ENCODE peak calls at places on chromosomes 16 and 17, in ten cellular contexts. D, P, Y, V, M, N, O, A, S and I are unnamed samples.
A peak's percentile ranks its signal among the peaks of the same experiment; 100 is the strongest.

GRCh38 chr16:89367538-89368059 is 122.8 kb downstream of the ANKRD11 start:
- DNase-seq in D (no peak), P (no peak), Y (no peak), V (no peak), M (no peak), N (no peak), O (no peak), A (no peak), S (peak; percentile 90), I (no peak)

GRCh38 chr16:88287219-88287618 is 95.5 kb upstream of the ZNF469 start:
- DNase-seq in D (no peak), P (no peak), Y (no peak), V (no peak), M (no peak), N (peak; percentile 70), O (peak; percentile 48), A (no peak), S (no peak), I (no peak)

GRCh38 chr17:44636562-44636961 is 19.7 kb upstream of the MEIOC start:
- DNase-seq in D (no peak), P (peak; percentile 36), Y (peak; percentile 54), V (peak; percentile 40), M (no peak), N (peak; percentile 70), O (peak; percentile 42), A (no peak), S (peak; percentile 64), I (peak; percentile 22)

GRCh38 chr16:30875881-30876791 is 17.7 kb downstream of the BCL7C start:
- DNase-seq in D (no peak), P (no peak), Y (no peak), V (peak; percentile 18), M (no peak), N (no peak), O (peak; percentile 25), A (no peak), S (peak; percentile 32), I (no peak)

GRCh38 chr17:48444531-48445247 is 14.7 kb upstream of the SKAP1 start:
- DNase-seq in D (no peak), P (no peak), Y (no peak), V (no peak), M (peak; percentile 63), N (no peak), O (peak; percentile 4), A (no peak), S (no peak), I (no peak)

GRCh38 chr17:7380321-7380720 is 568 bp upstream of the TNK1 start:
- DNase-seq in D (peak; percentile 58), P (no peak), Y (no peak), V (no peak), M (no peak), N (no peak), O (no peak), A (no peak), S (no peak), I (peak; percentile 8)

GRCh38 chr17:81349397-81350319 is 45.6 kb upstream of the BAHCC1 start:
- DNase-seq in D (no peak), P (no peak), Y (peak; percentile 75), V (no peak), M (no peak), N (no peak), O (no peak), A (peak; percentile 67), S (peak; percentile 86), I (no peak)

GRCh38 chr17:32980230-32980629 is 11.4 kb upstream of the SPACA3 start:
- DNase-seq in D (no peak), P (no peak), Y (no peak), V (no peak), M (no peak), N (no peak), O (no peak), A (no peak), S (no peak), I (no peak)

GRCh38 chr16:27434141-27435051 is 32.4 kb downstream of the IL21R start:
- DNase-seq in D (peak; percentile 7), P (no peak), Y (no peak), V (no peak), M (peak; percentile 76), N (no peak), O (no peak), A (peak; percentile 46), S (no peak), I (no peak)

GRCh38 chr17:1557355-1558095 is 5.1 kb downstream of the PITPNA start:
- DNase-seq in D (peak; percentile 40), P (no peak), Y (no peak), V (no peak), M (no peak), N (peak; percentile 52), O (no peak), A (no peak), S (no peak), I (no peak)